ENCODE peak calls at places on chromosomes 16 and 17, in ten cellular contexts. F, R, B, G, N, S, J, E, V and M are unnamed samples.

GRCh38 chr16:54277845-54278703 is 8.5 kb downstream of the IRX3 start:
- DNase-seq in V (no peak), F (no peak), S (peak), G (no peak), B (no peak), J (no peak), E (no peak), N (no peak), R (peak), M (no peak)

GRCh38 chr17:81398855-81399451 is 3.7 kb downstream of the BAHCC1 start:
- DNase-seq in J (no peak), V (no peak), F (no peak), E (no peak), N (no peak), S (no peak), B (peak), G (no peak), R (no peak), M (no peak)

GRCh38 chr16:65106792-65107191 is 15.1 kb downstream of the CDH11 start:
- DNase-seq in E (no peak), S (no peak), R (no peak), F (no peak), J (no peak), V (no peak), N (no peak), G (no peak), B (no peak), M (no peak)

GRCh38 chr16:73185737-73186136 is 137.8 kb upstream of the ZFHX3 start:
- DNase-seq in B (no peak), S (no peak), R (no peak), F (no peak), E (no peak), N (no peak), G (no peak), J (no peak), V (no peak), M (no peak)

GRCh38 chr17:43176119-43176570 is 5.1 kb downstream of the NBR1 start:
- DNase-seq in G (no peak), R (no peak), V (no peak), B (no peak), F (no peak), J (no peak), S (no peak), E (no peak), N (no peak), M (no peak)

GRCh38 chr17:30344283-30345088 is 10.6 kb upstream of the TMIGD1 start:
- DNase-seq in G (no peak), J (peak), B (no peak), S (peak), E (peak), N (no peak), R (peak), F (no peak), V (no peak), M (peak)

GRCh38 chr17:40312131-40312731 is 3.3 kb downstream of the RARA start:
- DNase-seq in J (no peak), E (no peak), B (no peak), S (no peak), V (no peak), N (no peak), G (no peak), R (no peak), F (no peak), M (no peak)

GRCh38 chr17:53629188-53629587 is 193.5 kb upstream of the KIF2B start:
- DNase-seq in N (no peak), V (no peak), F (no peak), S (no peak), R (no peak), E (no peak), J (no peak), G (no peak), B (no peak), M (no peak)

GRCh38 chr17:12637015-12637414 is 28.7 kb upstream of the MYOCD start:
- DNase-seq in J (no peak), V (peak), F (no peak), G (no peak), N (no peak), R (peak), E (no peak), S (no peak), B (peak), M (no peak)

GRCh38 chr17:38742431-38743308 is 5.5 kb downstream of the PCGF2 start:
- DNase-seq in G (no peak), S (peak), J (no peak), V (no peak), B (peak), E (no peak), N (no peak), F (no peak), R (no peak), M (peak)

GRCh38 chr17:37708616-37709212 is 36.1 kb downstream of the HNF1B start:
- DNase-seq in E (no peak), G (no peak), N (no peak), J (no peak), B (no peak), S (no peak), F (no peak), V (no peak), R (no peak), M (no peak)

GRCh38 chr17:35729405-35729833 is 2.0 kb upstream of the RASL10B start:
- DNase-seq in R (no peak), N (no peak), E (no peak), F (no peak), B (no peak), S (no peak), V (no peak), G (no peak), J (no peak), M (no peak)

GRCh38 chr17:73099504-73099903 is 7.0 kb upstream of the SLC39A11 start:
- DNase-seq in N (no peak), F (no peak), R (no peak), B (no peak), V (no peak), E (no peak), G (no peak), J (peak), S (no peak), M (no peak)

GRCh38 chr16:67436640-67437193 is 5.8 kb downstream of the HSD11B2 start:
- DNase-seq in R (no peak), E (no peak), S (no peak), V (no peak), B (no peak), J (no peak), G (no peak), F (no peak), N (no peak), M (no peak)

GRCh38 chr17:75996665-75997590 is 3.7 kb upstream of the CDK3 start:
- DNase-seq in E (no peak), J (peak), R (peak), S (no peak), B (no peak), V (peak), G (no peak), F (peak), N (no peak), M (no peak)

GRCh38 chr17:4204676-4205075 is 59.1 kb downstream of the ANKFY1 start:
- DNase-seq in N (no peak), J (no peak), F (no peak), G (no peak), B (peak), S (no peak), R (no peak), V (no peak), E (no peak), M (peak)

GRCh38 chr17:37642706-37643105 is 540 bp downstream of the DDX52 start:
- DNase-seq in G (no peak), R (peak), F (no peak), E (no peak), S (no peak), V (peak), N (no peak), B (peak), J (no peak), M (no peak)

GRCh38 chr17:5031365-5032082 is 3.7 kb downstream of the SLC52A1 start:
- DNase-seq in R (peak), N (peak), E (peak), J (peak), V (peak), B (peak), G (no peak), F (peak), S (peak), M (peak)

GRCh38 chr16:88558457-88559442 is 11.5 kb upstream of the ZC3H18 start:
- DNase-seq in J (peak), G (no peak), B (peak), S (peak), V (peak), N (no peak), E (peak), R (peak), F (no peak), M (peak)

GRCh38 chr17:38451030-38451839 is 23.0 kb downstream of the ARHGAP23 start:
- DNase-seq in B (peak), E (no peak), V (peak), N (no peak), R (peak), G (peak), S (no peak), F (no peak), J (no peak), M (no peak)